ENCODE peak calls at places on chromosomes 11 and 22, in five cellular contexts. One of them, this sample, is unnamed.

GRCh38 chr11:10413268-10413667 is 41.8 kb upstream of the AMPD3 start:
- DNase-seq in H9: no peak
- DNase-seq in GM23338: no peak
- DNase-seq in colonic mucosa: peak; percentile 38
- DNase-seq in PC-3: peak; percentile 62
- DNase-seq in this sample: peak; percentile 28

GRCh38 chr11:8218840-8219239 is 44.8 kb downstream of the LMO1 start:
- DNase-seq in colonic mucosa: no peak
- DNase-seq in H9: peak; percentile 60
- DNase-seq in GM23338: no peak
- DNase-seq in PC-3: no peak
- DNase-seq in this sample: no peak

GRCh38 chr22:36563444-36563843 is 34.5 kb upstream of the EIF3D start:
- DNase-seq in GM23338: no peak
- DNase-seq in H9: no peak
- DNase-seq in PC-3: no peak
- DNase-seq in colonic mucosa: no peak
- DNase-seq in this sample: no peak

GRCh38 chr11:35893796-35894475 is 49.9 kb upstream of the LDLRAD3 start:
- DNase-seq in colonic mucosa: peak; percentile 35
- DNase-seq in PC-3: peak; percentile 95
- DNase-seq in H9: no peak
- DNase-seq in GM23338: peak; percentile 8
- DNase-seq in this sample: no peak

GRCh38 chr11:122267602-122268001 is 151.6 kb upstream of the BLID start:
- DNase-seq in H9: no peak
- DNase-seq in colonic mucosa: no peak
- DNase-seq in PC-3: peak; percentile 71
- DNase-seq in GM23338: peak; percentile 17
- DNase-seq in this sample: no peak

GRCh38 chr11:124113890-124114289 is 1.4 kb upstream of the VWA5A start:
- DNase-seq in PC-3: no peak
- DNase-seq in GM23338: no peak
- DNase-seq in colonic mucosa: peak; percentile 62
- DNase-seq in H9: no peak
- DNase-seq in this sample: no peak

GRCh38 chr11:8726395-8726794 is 43.8 kb downstream of the RPL27A start:
- DNase-seq in colonic mucosa: no peak
- DNase-seq in GM23338: no peak
- DNase-seq in H9: no peak
- DNase-seq in PC-3: no peak
- DNase-seq in this sample: no peak

GRCh38 chr22:19121631-19122142 is 525 bp downstream of the DGCR2 start:
- DNase-seq in colonic mucosa: peak; percentile 59
- DNase-seq in GM23338: peak; percentile 70
- DNase-seq in PC-3: peak; percentile 22
- DNase-seq in H9: peak; percentile 53
- DNase-seq in this sample: no peak

GRCh38 chr11:71452354-71453020 is 516 bp upstream of the NADSYN1 start:
- DNase-seq in PC-3: peak; percentile 67
- DNase-seq in H9: peak; percentile 52
- DNase-seq in GM23338: peak; percentile 78
- DNase-seq in colonic mucosa: peak; percentile 63
- DNase-seq in this sample: peak; percentile 11

GRCh38 chr11:130766650-130767297 is 149.5 kb downstream of the SNX19 start:
- DNase-seq in PC-3: no peak
- DNase-seq in colonic mucosa: no peak
- DNase-seq in GM23338: no peak
- DNase-seq in H9: no peak
- DNase-seq in this sample: no peak

GRCh38 chr22:37065961-37066360 is 14.4 kb downstream of the KCTD17 start:
- DNase-seq in GM23338: no peak
- DNase-seq in colonic mucosa: no peak
- DNase-seq in H9: no peak
- DNase-seq in PC-3: no peak
- DNase-seq in this sample: no peak

GRCh38 chr11:119323532-119324033 is 6.7 kb upstream of the MCAM start:
- DNase-seq in GM23338: peak; percentile 95
- DNase-seq in colonic mucosa: peak; percentile 84
- DNase-seq in H9: peak; percentile 82
- DNase-seq in PC-3: peak; percentile 86
- DNase-seq in this sample: peak; percentile 46

GRCh38 chr11:15941206-15941770 is 415.1 kb downstream of the SOX6 start:
- DNase-seq in colonic mucosa: no peak
- DNase-seq in GM23338: peak; percentile 80
- DNase-seq in PC-3: no peak
- DNase-seq in H9: peak; percentile 87
- DNase-seq in this sample: no peak

GRCh38 chr11:108221401-108221800 is 1.0 kb downstream of the NPAT start:
- DNase-seq in GM23338: peak; percentile 22
- DNase-seq in H9: no peak
- DNase-seq in colonic mucosa: no peak
- DNase-seq in PC-3: peak; percentile 29
- DNase-seq in this sample: no peak

GRCh38 chr11:133326849-133327248 is 205.5 kb downstream of the OPCML start:
- DNase-seq in PC-3: no peak
- DNase-seq in GM23338: no peak
- DNase-seq in H9: no peak
- DNase-seq in colonic mucosa: no peak
- DNase-seq in this sample: no peak

GRCh38 chr22:34072585-34072984 is 152.3 kb upstream of the LARGE1 start:
- DNase-seq in GM23338: no peak
- DNase-seq in H9: no peak
- DNase-seq in colonic mucosa: no peak
- DNase-seq in PC-3: no peak
- DNase-seq in this sample: no peak

GRCh38 chr11:118051136-118051610 is 25.7 kb upstream of the TMPRSS4 start:
- DNase-seq in colonic mucosa: no peak
- DNase-seq in H9: no peak
- DNase-seq in PC-3: no peak
- DNase-seq in GM23338: no peak
- DNase-seq in this sample: no peak

GRCh38 chr11:8925711-8926110 is 7.0 kb downstream of the C11orf16 start:
- DNase-seq in H9: no peak
- DNase-seq in PC-3: no peak
- DNase-seq in GM23338: no peak
- DNase-seq in colonic mucosa: no peak
- DNase-seq in this sample: no peak

GRCh38 chr22:41917375-41917905 is 2.6 kb upstream of the SHISA8 start:
- DNase-seq in H9: no peak
- DNase-seq in PC-3: no peak
- DNase-seq in colonic mucosa: no peak
- DNase-seq in GM23338: no peak
- DNase-seq in this sample: no peak

GRCh38 chr22:37431366-37431765 is 4.1 kb upstream of the ELFN2 start:
- DNase-seq in H9: no peak
- DNase-seq in colonic mucosa: no peak
- DNase-seq in PC-3: peak; percentile 55
- DNase-seq in GM23338: no peak
- DNase-seq in this sample: peak; percentile 8

GRCh38 chr22:40621309-40622151 is 15.0 kb downstream of the MRTFA start:
- DNase-seq in H9: no peak
- DNase-seq in GM23338: no peak
- DNase-seq in PC-3: no peak
- DNase-seq in colonic mucosa: no peak
- DNase-seq in this sample: peak; percentile 74

DNA sequence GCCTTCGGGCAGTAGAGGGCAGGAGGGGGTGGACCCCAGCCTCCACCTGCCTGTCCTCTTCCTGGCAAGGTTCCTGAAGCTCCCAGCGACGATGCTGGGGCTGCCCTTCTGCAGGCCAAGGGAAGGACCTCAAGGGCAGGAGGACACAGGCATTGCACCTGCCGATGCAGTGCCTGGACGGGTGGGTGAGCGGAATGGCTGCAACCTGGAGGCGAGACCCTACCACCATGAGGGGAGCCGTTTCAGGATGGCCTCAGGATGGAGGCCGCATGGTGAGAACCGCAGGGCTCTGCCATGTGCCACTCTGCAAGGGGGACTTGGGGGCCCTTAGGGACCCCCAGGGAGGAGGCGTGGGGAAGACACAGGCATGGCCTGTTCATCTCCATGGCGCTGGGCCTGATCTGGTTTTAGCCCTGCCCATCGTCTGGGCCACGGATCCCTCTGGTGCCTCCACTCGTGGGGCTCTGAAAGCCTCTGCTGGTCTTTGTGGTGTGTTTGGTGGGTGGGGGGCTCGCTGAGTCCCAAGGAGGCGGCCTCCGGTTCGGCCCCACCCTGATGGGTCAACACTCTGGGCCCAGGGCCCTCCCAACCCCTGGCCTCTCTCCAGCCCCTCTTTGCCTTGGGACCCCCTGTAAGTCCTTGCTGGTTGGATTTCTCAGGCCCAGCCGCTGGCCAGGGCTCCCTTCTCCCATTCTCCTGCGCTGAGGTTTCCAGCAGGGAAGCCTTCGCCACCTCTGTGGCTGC is 1.3 kb upstream of the LSP1 start:
- DNase-seq in PC-3: no peak
- DNase-seq in H9: no peak
- DNase-seq in colonic mucosa: no peak
- DNase-seq in GM23338: no peak
- DNase-seq in this sample: no peak
- H3K4me1 ChIP-seq in PC-3: no peaks in the 10 kb centered on the region
- H3K4me1 ChIP-seq in H9: no peaks in the 10 kb centered on the region
- H3K4me1 ChIP-seq in colonic mucosa: no peaks in the 10 kb centered on the region
- H3K4me1 ChIP-seq in GM23338: no peaks in the 10 kb centered on the region
- H3K4me1 ChIP-seq in this sample: no peaks in the 10 kb centered on the region

GRCh38 chr11:12125609-12126149 is 15.3 kb downstream of the MICAL2 start:
- DNase-seq in colonic mucosa: no peak
- DNase-seq in GM23338: no peak
- DNase-seq in H9: no peak
- DNase-seq in PC-3: peak; percentile 72
- DNase-seq in this sample: no peak

GRCh38 chr11:12129227-12129626 is 18.8 kb downstream of the MICAL2 start:
- DNase-seq in PC-3: no peak
- DNase-seq in colonic mucosa: no peak
- DNase-seq in H9: no peak
- DNase-seq in GM23338: no peak
- DNase-seq in this sample: no peak

GRCh38 chr11:12126352-12127019 is 16.1 kb downstream of the MICAL2 start:
- DNase-seq in PC-3: peak; percentile 65
- DNase-seq in H9: no peak
- DNase-seq in colonic mucosa: no peak
- DNase-seq in GM23338: no peak
- DNase-seq in this sample: no peak

GRCh38 chr11:12128191-12128841 is 17.9 kb downstream of the MICAL2 start:
- DNase-seq in GM23338: no peak
- DNase-seq in H9: no peak
- DNase-seq in colonic mucosa: no peak
- DNase-seq in PC-3: peak; percentile 18
- DNase-seq in this sample: no peak

GRCh38 chr11:12127206-12127898 is 17.0 kb downstream of the MICAL2 start:
- DNase-seq in H9: no peak
- DNase-seq in GM23338: no peak
- DNase-seq in PC-3: no peak
- DNase-seq in colonic mucosa: no peak
- DNase-seq in this sample: no peak
- H3K27ac ChIP-seq in H9: no peak overlapping the region
- H3K27ac ChIP-seq in GM23338: no peak overlapping the region
- H3K27ac ChIP-seq in PC-3: peak overlapping the region; percentile 84
- H3K27ac ChIP-seq in colonic mucosa: no peak overlapping the region
- H3K27ac ChIP-seq in this sample: no peak overlapping the region

DNA sequence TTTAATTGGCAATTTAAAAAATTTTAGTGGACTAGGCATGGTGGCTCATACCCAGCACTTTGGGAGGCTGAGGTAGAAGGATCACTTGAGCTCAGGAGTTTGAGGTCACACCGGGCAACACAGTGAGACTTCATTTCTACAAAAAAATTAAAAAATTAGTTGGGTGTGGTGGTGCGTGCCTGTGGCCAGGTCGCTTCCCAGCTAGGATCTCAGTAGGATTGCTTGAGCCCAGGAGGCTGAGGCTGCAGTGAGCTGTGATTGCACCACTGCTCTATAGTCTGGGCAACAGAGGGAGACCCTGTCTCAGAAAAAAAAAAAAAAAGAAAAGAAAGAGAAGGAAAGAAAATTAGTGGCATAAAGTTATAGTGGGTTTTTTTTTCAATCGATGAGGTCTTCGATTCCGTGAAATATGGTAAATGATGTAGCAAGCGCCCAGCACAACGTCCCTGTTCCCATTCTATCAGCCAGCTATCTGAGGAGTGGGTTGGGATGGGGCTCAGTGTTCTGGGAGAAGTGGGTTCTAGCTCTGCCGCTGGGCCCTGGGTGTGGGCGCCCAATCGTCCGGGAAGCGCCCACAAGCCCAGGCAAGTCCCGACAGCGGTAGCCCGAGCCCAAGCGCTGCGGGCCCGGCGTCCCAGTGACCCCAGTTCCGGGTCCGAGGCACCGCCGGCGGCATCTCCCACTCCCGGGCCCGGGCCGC is 1.4 kb downstream of the FOSL1 start:
- DNase-seq in GM23338: no peak
- DNase-seq in colonic mucosa: no peak
- DNase-seq in PC-3: no peak
- DNase-seq in H9: no peak
- DNase-seq in this sample: no peak
- H3K4me1 ChIP-seq in GM23338: peaks cover 8% of the 10 kb centered on the region
- H3K4me1 ChIP-seq in colonic mucosa: peaks cover 9% of the 10 kb centered on the region
- H3K4me1 ChIP-seq in PC-3: peaks cover 59% of the 10 kb centered on the region
- H3K4me1 ChIP-seq in H9: no peaks in the 10 kb centered on the region
- H3K4me1 ChIP-seq in this sample: peaks cover 54% of the 10 kb centered on the region

GRCh38 chr11:85826096-85826855 is 15.3 kb upstream of the SYTL2 start:
- DNase-seq in H9: peak; percentile 54
- DNase-seq in colonic mucosa: no peak
- DNase-seq in PC-3: peak; percentile 78
- DNase-seq in GM23338: peak; percentile 50
- DNase-seq in this sample: no peak
- H3K27ac ChIP-seq in H9: no peak overlapping the region
- H3K27ac ChIP-seq in colonic mucosa: no peak overlapping the region
- H3K27ac ChIP-seq in PC-3: peak overlapping the region; percentile 96
- H3K27ac ChIP-seq in GM23338: no peak overlapping the region
- H3K27ac ChIP-seq in this sample: no peak overlapping the region